ENCODE peak calls at places on chromosome 11, in eight cellular contexts. One of them, this sample, is unnamed.

GRCh38 chr11:35035894-35036408 is 103.0 kb upstream of the CD44 start:
- DNase-seq in IMR-90: peak; percentile 94
- DNase-seq in iris pigment epithelial cell: peak; percentile 96
- DNase-seq in fibroblast of the conjunctiva: peak; percentile 82
- DNase-seq in nucleus accumbens: no peak
- DNase-seq in iPS-NIHi11: no peak
- DNase-seq in stimulated activated CD8-positive, alpha-beta memory T cell treated with anti-CD3 and anti-CD28 coated beads, Interleukin-4, amount 100 ng/mL, for 48 hours: no peak
- DNase-seq in mucosa of descending colon: no peak
- DNase-seq in this sample: no peak

GRCh38 chr11:15795378-15795777 is 561.0 kb downstream of the SOX6 start:
- DNase-seq in IMR-90: no peak
- DNase-seq in iris pigment epithelial cell: no peak
- DNase-seq in fibroblast of the conjunctiva: no peak
- DNase-seq in nucleus accumbens: no peak
- DNase-seq in iPS-NIHi11: no peak
- DNase-seq in stimulated activated CD8-positive, alpha-beta memory T cell treated with anti-CD3 and anti-CD28 coated beads, Interleukin-4, amount 100 ng/mL, for 48 hours: no peak
- DNase-seq in mucosa of descending colon: no peak
- DNase-seq in this sample: no peak

GRCh38 chr11:35917676-35918075 is 26.2 kb upstream of the LDLRAD3 start:
- DNase-seq in IMR-90: no peak
- DNase-seq in iris pigment epithelial cell: no peak
- DNase-seq in fibroblast of the conjunctiva: no peak
- DNase-seq in nucleus accumbens: no peak
- DNase-seq in iPS-NIHi11: no peak
- DNase-seq in stimulated activated CD8-positive, alpha-beta memory T cell treated with anti-CD3 and anti-CD28 coated beads, Interleukin-4, amount 100 ng/mL, for 48 hours: no peak
- DNase-seq in mucosa of descending colon: no peak
- DNase-seq in this sample: no peak

GRCh38 chr11:123694551-123694950 is 40.1 kb upstream of the SCN3B start:
- DNase-seq in IMR-90: no peak
- DNase-seq in iris pigment epithelial cell: peak; percentile 6
- DNase-seq in fibroblast of the conjunctiva: no peak
- DNase-seq in nucleus accumbens: no peak
- DNase-seq in iPS-NIHi11: no peak
- DNase-seq in stimulated activated CD8-positive, alpha-beta memory T cell treated with anti-CD3 and anti-CD28 coated beads, Interleukin-4, amount 100 ng/mL, for 48 hours: no peak
- DNase-seq in mucosa of descending colon: no peak
- DNase-seq in this sample: no peak

GRCh38 chr11:28770806-28771205 is 662.6 kb downstream of the METTL15 start:
- DNase-seq in IMR-90: peak; percentile 26
- DNase-seq in iris pigment epithelial cell: peak; percentile 49
- DNase-seq in fibroblast of the conjunctiva: no peak
- DNase-seq in nucleus accumbens: no peak
- DNase-seq in iPS-NIHi11: no peak
- DNase-seq in stimulated activated CD8-positive, alpha-beta memory T cell treated with anti-CD3 and anti-CD28 coated beads, Interleukin-4, amount 100 ng/mL, for 48 hours: no peak
- DNase-seq in mucosa of descending colon: no peak
- DNase-seq in this sample: no peak

GRCh38 chr11:124644426-124645280 is 22.0 kb downstream of the TBRG1 start:
- DNase-seq in IMR-90: peak; percentile 88
- DNase-seq in iris pigment epithelial cell: peak; percentile 80
- DNase-seq in fibroblast of the conjunctiva: peak; percentile 62
- DNase-seq in nucleus accumbens: peak; percentile 15
- DNase-seq in iPS-NIHi11: peak; percentile 74
- DNase-seq in stimulated activated CD8-positive, alpha-beta memory T cell treated with anti-CD3 and anti-CD28 coated beads, Interleukin-4, amount 100 ng/mL, for 48 hours: peak; percentile 28
- DNase-seq in mucosa of descending colon: peak; percentile 16
- DNase-seq in this sample: no peak

GRCh38 chr11:70398834-70399680 is 728 bp downstream of the CTTN start:
- DNase-seq in IMR-90: no peak
- DNase-seq in iris pigment epithelial cell: no peak
- DNase-seq in fibroblast of the conjunctiva: no peak
- DNase-seq in nucleus accumbens: no peak
- DNase-seq in iPS-NIHi11: no peak
- DNase-seq in stimulated activated CD8-positive, alpha-beta memory T cell treated with anti-CD3 and anti-CD28 coated beads, Interleukin-4, amount 100 ng/mL, for 48 hours: peak; percentile 33
- DNase-seq in mucosa of descending colon: peak; percentile 16
- DNase-seq in this sample: no peak

GRCh38 chr11:79482800-79483199 is 42.0 kb upstream of the TENM4 start:
- DNase-seq in IMR-90: no peak
- DNase-seq in iris pigment epithelial cell: no peak
- DNase-seq in fibroblast of the conjunctiva: no peak
- DNase-seq in nucleus accumbens: no peak
- DNase-seq in iPS-NIHi11: no peak
- DNase-seq in stimulated activated CD8-positive, alpha-beta memory T cell treated with anti-CD3 and anti-CD28 coated beads, Interleukin-4, amount 100 ng/mL, for 48 hours: no peak
- DNase-seq in mucosa of descending colon: no peak
- DNase-seq in this sample: no peak

GRCh38 chr11:74487875-74488274 is 5.6 kb downstream of the LIPT2 start:
- DNase-seq in IMR-90: no peak
- DNase-seq in iris pigment epithelial cell: no peak
- DNase-seq in fibroblast of the conjunctiva: no peak
- DNase-seq in nucleus accumbens: no peak
- DNase-seq in iPS-NIHi11: no peak
- DNase-seq in stimulated activated CD8-positive, alpha-beta memory T cell treated with anti-CD3 and anti-CD28 coated beads, Interleukin-4, amount 100 ng/mL, for 48 hours: no peak
- DNase-seq in mucosa of descending colon: no peak
- DNase-seq in this sample: no peak

GRCh38 chr11:74675761-74676160 is 55.5 kb downstream of the CHRDL2 start:
- DNase-seq in IMR-90: no peak
- DNase-seq in iris pigment epithelial cell: no peak
- DNase-seq in fibroblast of the conjunctiva: no peak
- DNase-seq in nucleus accumbens: no peak
- DNase-seq in iPS-NIHi11: no peak
- DNase-seq in stimulated activated CD8-positive, alpha-beta memory T cell treated with anti-CD3 and anti-CD28 coated beads, Interleukin-4, amount 100 ng/mL, for 48 hours: no peak
- DNase-seq in mucosa of descending colon: no peak
- DNase-seq in this sample: no peak

GRCh38 chr11:43903969-43904368 is 23.3 kb downstream of the ALKBH3 start:
- DNase-seq in IMR-90: no peak
- DNase-seq in iris pigment epithelial cell: no peak
- DNase-seq in fibroblast of the conjunctiva: no peak
- DNase-seq in nucleus accumbens: no peak
- DNase-seq in iPS-NIHi11: no peak
- DNase-seq in stimulated activated CD8-positive, alpha-beta memory T cell treated with anti-CD3 and anti-CD28 coated beads, Interleukin-4, amount 100 ng/mL, for 48 hours: no peak
- DNase-seq in mucosa of descending colon: no peak
- DNase-seq in this sample: no peak

GRCh38 chr11:13284776-13285588 is 7.4 kb downstream of the BMAL1 start:
- DNase-seq in IMR-90: no peak
- DNase-seq in iris pigment epithelial cell: no peak
- DNase-seq in fibroblast of the conjunctiva: no peak
- DNase-seq in nucleus accumbens: no peak
- DNase-seq in iPS-NIHi11: no peak
- DNase-seq in stimulated activated CD8-positive, alpha-beta memory T cell treated with anti-CD3 and anti-CD28 coated beads, Interleukin-4, amount 100 ng/mL, for 48 hours: no peak
- DNase-seq in mucosa of descending colon: no peak
- DNase-seq in this sample: no peak

GRCh38 chr11:101188173-101188572 is 58.6 kb upstream of the PGR start:
- DNase-seq in IMR-90: no peak
- DNase-seq in iris pigment epithelial cell: no peak
- DNase-seq in fibroblast of the conjunctiva: no peak
- DNase-seq in nucleus accumbens: no peak
- DNase-seq in iPS-NIHi11: no peak
- DNase-seq in stimulated activated CD8-positive, alpha-beta memory T cell treated with anti-CD3 and anti-CD28 coated beads, Interleukin-4, amount 100 ng/mL, for 48 hours: no peak
- DNase-seq in mucosa of descending colon: no peak
- DNase-seq in this sample: no peak

GRCh38 chr11:116913000-116913399 is 75.6 kb upstream of the APOA1 start:
- DNase-seq in IMR-90: peak; percentile 90
- DNase-seq in iris pigment epithelial cell: peak; percentile 89
- DNase-seq in fibroblast of the conjunctiva: no peak
- DNase-seq in nucleus accumbens: no peak
- DNase-seq in iPS-NIHi11: no peak
- DNase-seq in stimulated activated CD8-positive, alpha-beta memory T cell treated with anti-CD3 and anti-CD28 coated beads, Interleukin-4, amount 100 ng/mL, for 48 hours: no peak
- DNase-seq in mucosa of descending colon: no peak
- DNase-seq in this sample: no peak

GRCh38 chr11:69646493-69647201 is 5.7 kb downstream of the CCND1 start:
- DNase-seq in IMR-90: no peak
- DNase-seq in iris pigment epithelial cell: no peak
- DNase-seq in fibroblast of the conjunctiva: no peak
- DNase-seq in nucleus accumbens: no peak
- DNase-seq in iPS-NIHi11: no peak
- DNase-seq in stimulated activated CD8-positive, alpha-beta memory T cell treated with anti-CD3 and anti-CD28 coated beads, Interleukin-4, amount 100 ng/mL, for 48 hours: no peak
- DNase-seq in mucosa of descending colon: no peak
- DNase-seq in this sample: no peak

GRCh38 chr11:125934473-125934872 is 11.4 kb upstream of the VSIG10L2 start:
- DNase-seq in IMR-90: no peak
- DNase-seq in iris pigment epithelial cell: no peak
- DNase-seq in fibroblast of the conjunctiva: no peak
- DNase-seq in nucleus accumbens: no peak
- DNase-seq in iPS-NIHi11: no peak
- DNase-seq in stimulated activated CD8-positive, alpha-beta memory T cell treated with anti-CD3 and anti-CD28 coated beads, Interleukin-4, amount 100 ng/mL, for 48 hours: no peak
- DNase-seq in mucosa of descending colon: no peak
- DNase-seq in this sample: no peak

GRCh38 chr11:11293798-11294611 is 59.0 kb downstream of the CSNK2A3 start:
- DNase-seq in IMR-90: no peak
- DNase-seq in iris pigment epithelial cell: no peak
- DNase-seq in fibroblast of the conjunctiva: no peak
- DNase-seq in nucleus accumbens: no peak
- DNase-seq in iPS-NIHi11: no peak
- DNase-seq in stimulated activated CD8-positive, alpha-beta memory T cell treated with anti-CD3 and anti-CD28 coated beads, Interleukin-4, amount 100 ng/mL, for 48 hours: no peak
- DNase-seq in mucosa of descending colon: no peak
- DNase-seq in this sample: no peak

GRCh38 chr11:44566952-44567875 is 1.8 kb downstream of the CD82 start:
- DNase-seq in IMR-90: no peak
- DNase-seq in iris pigment epithelial cell: no peak
- DNase-seq in fibroblast of the conjunctiva: no peak
- DNase-seq in nucleus accumbens: no peak
- DNase-seq in iPS-NIHi11: no peak
- DNase-seq in stimulated activated CD8-positive, alpha-beta memory T cell treated with anti-CD3 and anti-CD28 coated beads, Interleukin-4, amount 100 ng/mL, for 48 hours: peak; percentile 64
- DNase-seq in mucosa of descending colon: no peak
- DNase-seq in this sample: no peak

GRCh38 chr11:20599424-20600346 is at the start of gene SLC6A5:
- DNase-seq in IMR-90: peak; percentile 19
- DNase-seq in iris pigment epithelial cell: peak; percentile 34
- DNase-seq in fibroblast of the conjunctiva: no peak
- DNase-seq in nucleus accumbens: no peak
- DNase-seq in iPS-NIHi11: peak; percentile 86
- DNase-seq in stimulated activated CD8-positive, alpha-beta memory T cell treated with anti-CD3 and anti-CD28 coated beads, Interleukin-4, amount 100 ng/mL, for 48 hours: peak; percentile 63
- DNase-seq in mucosa of descending colon: peak; percentile 41
- DNase-seq in this sample: no peak

GRCh38 chr11:119752946-119753345 is 23.9 kb upstream of the NECTIN1 start:
- DNase-seq in IMR-90: no peak
- DNase-seq in iris pigment epithelial cell: no peak
- DNase-seq in fibroblast of the conjunctiva: no peak
- DNase-seq in nucleus accumbens: no peak
- DNase-seq in iPS-NIHi11: no peak
- DNase-seq in stimulated activated CD8-positive, alpha-beta memory T cell treated with anti-CD3 and anti-CD28 coated beads, Interleukin-4, amount 100 ng/mL, for 48 hours: no peak
- DNase-seq in mucosa of descending colon: no peak
- DNase-seq in this sample: no peak

GRCh38 chr11:35796542-35796941 is 134.0 kb downstream of the TRIM44 start:
- DNase-seq in IMR-90: peak; percentile 49
- DNase-seq in iris pigment epithelial cell: peak; percentile 59
- DNase-seq in fibroblast of the conjunctiva: no peak
- DNase-seq in nucleus accumbens: no peak
- DNase-seq in iPS-NIHi11: no peak
- DNase-seq in stimulated activated CD8-positive, alpha-beta memory T cell treated with anti-CD3 and anti-CD28 coated beads, Interleukin-4, amount 100 ng/mL, for 48 hours: no peak
- DNase-seq in mucosa of descending colon: no peak
- DNase-seq in this sample: no peak

GRCh38 chr11:131819845-131820244 is 449.4 kb downstream of the NTM start:
- DNase-seq in IMR-90: no peak
- DNase-seq in iris pigment epithelial cell: no peak
- DNase-seq in fibroblast of the conjunctiva: no peak
- DNase-seq in nucleus accumbens: no peak
- DNase-seq in iPS-NIHi11: no peak
- DNase-seq in stimulated activated CD8-positive, alpha-beta memory T cell treated with anti-CD3 and anti-CD28 coated beads, Interleukin-4, amount 100 ng/mL, for 48 hours: no peak
- DNase-seq in mucosa of descending colon: no peak
- DNase-seq in this sample: no peak

GRCh38 chr11:94117871-94118270 is 10.8 kb upstream of the PANX1 start:
- DNase-seq in IMR-90: peak; percentile 49
- DNase-seq in iris pigment epithelial cell: no peak
- DNase-seq in fibroblast of the conjunctiva: no peak
- DNase-seq in nucleus accumbens: no peak
- DNase-seq in iPS-NIHi11: no peak
- DNase-seq in stimulated activated CD8-positive, alpha-beta memory T cell treated with anti-CD3 and anti-CD28 coated beads, Interleukin-4, amount 100 ng/mL, for 48 hours: no peak
- DNase-seq in mucosa of descending colon: no peak
- DNase-seq in this sample: no peak

This sample was measured in caudate nucleus.